ENCODE peak calls at places on chromosomes 1 and 21, in eight cellular contexts. Z is non-pigmented ciliary epithelial cell; X is EL; R is stimulated activated effector memory CD8-positive, alpha-beta T cell treated with anti-CD3 and anti-CD28 coated beads, Interleukin-12 subunit alpha, Interleukin-12 subunit beta, amount 100 ng/mL, for 72 hours; S is breast epithelium; N is WTC11; Y is activated naive CD4-positive, alpha-beta T cell; J is cardiac muscle cell. G is an unnamed sample.

GRCh38 chr1:33377750-33378149 is 53.1 kb downstream of the PHC2 start:
- DNase-seq in Z (no peak), X (no peak), R (no peak), S (no peak), N (no peak), Y (no peak), J (no peak), G (peak)

GRCh38 chr1:84254703-84255238 is 46.7 kb upstream of the SAMD13 start:
- DNase-seq in Z (no peak), X (no peak), R (no peak), S (no peak), N (no peak), Y (no peak), J (no peak), G (no peak)

GRCh38 chr1:171221665-171222591 is 26.4 kb upstream of the FMO1 start:
- DNase-seq in Z (no peak), X (peak), R (no peak), S (no peak), N (no peak), Y (no peak), J (no peak), G (no peak)

GRCh38 chr1:180253585-180254495 is 23.8 kb downstream of the LHX4 start:
- DNase-seq in Z (no peak), X (no peak), R (no peak), S (no peak), N (no peak), Y (no peak), J (no peak), G (no peak)

GRCh38 chr21:34630536-34631143 is 15.7 kb upstream of the RCAN1 start:
- DNase-seq in Z (no peak), X (peak), R (no peak), S (no peak), N (no peak), Y (no peak), J (peak), G (peak)

GRCh38 chr1:85496881-85497582 is 32.1 kb upstream of the DDAH1 start:
- DNase-seq in Z (no peak), X (no peak), R (no peak), S (no peak), N (no peak), Y (no peak), J (no peak), G (no peak)

GRCh38 chr1:224922404-224923164 is 6.9 kb upstream of the DNAH14 start:
- DNase-seq in Z (no peak), X (peak), R (no peak), S (no peak), N (no peak), Y (no peak), J (peak), G (peak)

GRCh38 chr1:147781056-147781471 is 20.7 kb upstream of the GJA5 start:
- DNase-seq in Z (no peak), X (peak), R (no peak), S (no peak), N (no peak), Y (no peak), J (no peak), G (no peak)

GRCh38 chr1:168148916-168149315 is 12.2 kb upstream of the GPR161 start:
- DNase-seq in Z (no peak), X (no peak), R (no peak), S (no peak), N (no peak), Y (no peak), J (no peak), G (no peak)

GRCh38 chr21:32593690-32594089 is 8.4 kb upstream of the TCP10L start:
- DNase-seq in Z (no peak), X (no peak), R (no peak), S (no peak), N (no peak), Y (no peak), J (no peak), G (no peak)

GRCh38 chr1:18144921-18145699 is 37.5 kb downstream of the IGSF21 start:
- DNase-seq in Z (no peak), X (peak), R (no peak), S (no peak), N (no peak), Y (no peak), J (no peak), G (no peak)

GRCh38 chr1:11289064-11289463 is 16.1 kb downstream of the UBIAD1 start:
- DNase-seq in Z (no peak), X (no peak), R (no peak), S (no peak), N (no peak), Y (no peak), J (peak), G (no peak)

GRCh38 chr1:156664046-156664948 is 12.9 kb downstream of the NES start:
- DNase-seq in Z (no peak), X (peak), R (no peak), S (no peak), N (no peak), Y (no peak), J (peak), G (no peak)

GRCh38 chr1:157448666-157449065 is 103.6 kb downstream of the FCRL5 start:
- DNase-seq in Z (no peak), X (no peak), R (no peak), S (no peak), N (no peak), Y (no peak), J (no peak), G (no peak)

GRCh38 chr21:45972353-45972715 is 9.2 kb upstream of the COL6A1 start:
- DNase-seq in Z (no peak), X (no peak), R (no peak), S (no peak), N (peak), Y (no peak), J (no peak), G (no peak)

GRCh38 chr1:39317910-39318633 is 113.6 kb downstream of the MACF1 start:
- DNase-seq in Z (no peak), X (no peak), R (no peak), S (no peak), N (no peak), Y (no peak), J (no peak), G (peak)

GRCh38 chr1:187013582-187014200 is 184.9 kb downstream of the PLA2G4A start:
- DNase-seq in Z (no peak), X (peak), R (no peak), S (no peak), N (no peak), Y (no peak), J (no peak), G (no peak)

GRCh38 chr21:45894107-45894810 is 87.3 kb upstream of the COL6A1 start:
- DNase-seq in Z (peak), X (peak), R (no peak), S (no peak), N (no peak), Y (no peak), J (peak), G (no peak)

GRCh38 chr21:16419188-16419874 is 689.5 kb downstream of the USP25 start:
- DNase-seq in Z (peak), X (no peak), R (no peak), S (peak), N (no peak), Y (no peak), J (peak), G (peak)

GRCh38 chr1:153260980-153261792 is 1.7 kb downstream of the LORICRIN start:
- DNase-seq in Z (no peak), X (no peak), R (no peak), S (no peak), N (peak), Y (no peak), J (peak), G (no peak)

GRCh38 chr1:177010246-177010825 is 154.2 kb downstream of the ASTN1 start:
- DNase-seq in Z (no peak), X (no peak), R (no peak), S (no peak), N (no peak), Y (no peak), J (peak), G (no peak)

GRCh38 chr1:212129781-212130180 is 94.2 kb downstream of the DTL start:
- DNase-seq in Z (no peak), X (no peak), R (no peak), S (no peak), N (no peak), Y (no peak), J (no peak), G (no peak)

GRCh38 chr1:178518894-178519293 is 6.0 kb downstream of the TEX35 start:
- DNase-seq in Z (no peak), X (no peak), R (no peak), S (no peak), N (no peak), Y (no peak), J (no peak), G (no peak)

GRCh38 chr21:39869141-39869818 is 2.0 kb downstream of the PCP4 start:
- DNase-seq in Z (no peak), X (no peak), R (no peak), S (no peak), N (no peak), Y (no peak), J (no peak), G (no peak)

GRCh38 chr1:111139234-111139955 is 498 bp downstream of the DRAM2 start:
- DNase-seq in Z (no peak), X (peak), R (no peak), S (peak), N (peak), Y (no peak), J (peak), G (peak)

GRCh38 chr1:56803561-56804156 is 15.5 kb downstream of the FYB2 start:
- DNase-seq in Z (no peak), X (no peak), R (no peak), S (no peak), N (peak), Y (no peak), J (peak), G (peak)

G was measured in dermis microvascular lymphatic vessel endothelial cell.